ENCODE peak calls at places on chromosomes 2 and 18, in eight cellular contexts. L, Z, T, I, Y, D, A and W are unnamed samples.

GRCh38 chr2:39571197-39571731 is 94.5 kb upstream of the TMEM178A start:
- DNase-seq in D (no peak), I (peak; percentile 16), T (peak; percentile 69), Y (peak; percentile 57), Z (no peak), L (peak; percentile 71), A (peak; percentile 28), W (no peak)

GRCh38 chr2:149418065-149418464 is 87.7 kb downstream of the LYPD6 start:
- DNase-seq in L (no peak), I (no peak), T (no peak), A (no peak), Y (no peak), Z (no peak), D (no peak), W (no peak)

GRCh38 chr2:172704072-172704936 is 31.3 kb upstream of the RAPGEF4 start:
- DNase-seq in L (peak; percentile 25), Z (peak; percentile 51), Y (peak; percentile 53), T (no peak), A (peak; percentile 47), I (peak; percentile 55), D (peak; percentile 14), W (peak; percentile 51)

GRCh38 chr2:241853651-241854341 is 4.9 kb downstream of the PDCD1 start:
- DNase-seq in Y (no peak), I (no peak), A (no peak), D (no peak), L (no peak), Z (peak; percentile 25), T (peak; percentile 37), W (no peak)

GRCh38 chr18:59029663-59030421 is 109.8 kb upstream of the SEC11C start:
- DNase-seq in D (no peak), Y (no peak), T (no peak), I (no peak), A (no peak), Z (no peak), L (no peak), W (peak; percentile 42)

GRCh38 chr18:79643049-79643765 is 36.4 kb upstream of the CTDP1 start:
- DNase-seq in Z (no peak), T (no peak), D (peak; percentile 13), A (no peak), Y (no peak), L (no peak), I (no peak), W (no peak)

GRCh38 chr18:49666045-49666444 is 104.2 kb downstream of the LIPG start:
- DNase-seq in Z (peak; percentile 48), I (peak; percentile 56), D (no peak), T (peak; percentile 53), Y (no peak), A (no peak), L (peak; percentile 33), W (no peak)

GRCh38 chr2:180559038-180559437 is 421.4 kb upstream of the UBE2E3 start:
- DNase-seq in I (no peak), Z (no peak), Y (no peak), D (no peak), L (no peak), A (no peak), T (no peak), W (no peak)

GRCh38 chr2:8615252-8616083 is 66.4 kb upstream of the ID2 start:
- DNase-seq in Y (no peak), I (no peak), D (no peak), Z (no peak), L (no peak), A (no peak), T (no peak), W (no peak)

GRCh38 chr2:29724282-29724681 is 197.1 kb downstream of the ALK start:
- DNase-seq in T (no peak), Z (no peak), I (no peak), D (no peak), A (no peak), Y (no peak), L (no peak), W (no peak)

GRCh38 chr2:192535956-192536685 is 341.4 kb upstream of the TMEFF2 start:
- DNase-seq in Z (no peak), L (no peak), A (no peak), D (no peak), Y (no peak), I (no peak), T (peak; percentile 32), W (no peak)

GRCh38 chr2:96336873-96337272 is 1.3 kb downstream of the NCAPH start:
- DNase-seq in D (peak; percentile 24), I (no peak), A (no peak), Y (no peak), Z (no peak), L (no peak), T (no peak), W (no peak)

GRCh38 chr2:176648691-176649297 is 379.6 kb downstream of the MTX2 start:
- DNase-seq in I (no peak), Y (no peak), A (no peak), D (no peak), Z (no peak), L (no peak), T (no peak), W (no peak)

GRCh38 chr2:44615950-44616518 is 254.3 kb downstream of the CAMKMT start:
- DNase-seq in I (peak; percentile 22), L (no peak), T (no peak), D (peak; percentile 19), Z (no peak), A (no peak), Y (no peak), W (peak; percentile 30)

GRCh38 chr2:201482543-201482942 is 31.0 kb downstream of the STRADB start:
- DNase-seq in Y (no peak), Z (no peak), L (no peak), D (no peak), I (no peak), T (no peak), A (no peak), W (no peak)

GRCh38 chr2:1818404-1818803 is 74.1 kb upstream of the PXDN start:
- DNase-seq in T (no peak), A (peak; percentile 41), Y (no peak), Z (peak; percentile 63), L (no peak), I (peak; percentile 38), D (no peak), W (no peak)

GRCh38 chr2:9234680-9235387 is 28.2 kb downstream of the ASAP2 start:
- DNase-seq in Z (peak; percentile 95), A (peak; percentile 41), Y (peak; percentile 90), L (peak; percentile 98), I (peak; percentile 86), D (no peak), T (peak; percentile 98), W (no peak)

DNA sequence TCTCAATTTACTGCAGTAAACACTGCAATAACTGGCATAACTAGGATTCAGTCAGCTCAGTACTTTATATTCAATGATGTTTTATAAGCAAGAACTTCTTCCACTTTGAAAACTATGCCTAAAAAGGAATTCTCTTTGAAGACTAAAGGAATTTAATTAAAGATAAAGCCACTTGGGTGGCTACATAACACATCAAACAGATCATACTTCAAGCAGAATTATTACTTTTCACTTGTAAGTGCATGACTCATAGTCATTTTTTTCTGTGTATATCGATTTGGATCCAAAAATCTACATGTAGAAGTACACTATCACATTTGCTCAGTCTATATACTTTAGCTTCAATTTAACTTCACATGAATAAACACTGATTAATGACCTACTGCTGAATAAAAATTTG is 4.0 kb downstream of the KANSL1L start:
- DNase-seq in A (no peak), D (no peak), Y (no peak), L (no peak), Z (peak; percentile 28), T (peak; percentile 60), I (peak; percentile 32), W (no peak)
- H3K4me2 ChIP-seq in A (peak overlapping the region; percentile 4), D (no peak overlapping the region), Y (no peak overlapping the region), L (peak overlapping the region; percentile 83), Z (peak overlapping the region; percentile 50), T (peak overlapping the region; percentile 32), I (peak overlapping the region; percentile 48), W (no peak overlapping the region)

DNA sequence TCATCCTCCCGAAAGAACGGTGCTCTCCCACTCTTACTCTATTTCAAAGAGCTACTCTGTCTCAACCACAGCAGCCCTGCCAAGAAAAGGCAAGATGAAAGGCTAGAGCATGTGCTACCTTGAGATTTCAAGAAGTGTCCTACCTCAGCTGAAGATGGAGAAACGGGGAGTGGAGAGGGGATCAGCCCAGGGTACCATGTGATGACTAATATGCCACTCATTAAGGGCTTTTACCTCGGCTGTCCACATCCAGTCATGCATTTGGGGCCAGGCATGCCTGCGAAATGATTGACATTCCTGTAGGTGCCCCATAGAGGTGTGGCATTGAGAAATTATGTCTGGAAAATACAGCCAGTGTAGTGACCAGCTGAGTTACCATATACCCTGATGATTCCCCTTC is 96.0 kb downstream of the NRP2 start:
- DNase-seq in T (no peak), L (peak; percentile 40), D (no peak), I (no peak), A (no peak), Z (no peak), Y (no peak), W (no peak)
- H3K4me2 ChIP-seq in T (no peak overlapping the region), L (no peak overlapping the region), D (no peak overlapping the region), I (no peak overlapping the region), A (no peak overlapping the region), Z (no peak overlapping the region), Y (no peak overlapping the region), W (no peak overlapping the region)

DNA sequence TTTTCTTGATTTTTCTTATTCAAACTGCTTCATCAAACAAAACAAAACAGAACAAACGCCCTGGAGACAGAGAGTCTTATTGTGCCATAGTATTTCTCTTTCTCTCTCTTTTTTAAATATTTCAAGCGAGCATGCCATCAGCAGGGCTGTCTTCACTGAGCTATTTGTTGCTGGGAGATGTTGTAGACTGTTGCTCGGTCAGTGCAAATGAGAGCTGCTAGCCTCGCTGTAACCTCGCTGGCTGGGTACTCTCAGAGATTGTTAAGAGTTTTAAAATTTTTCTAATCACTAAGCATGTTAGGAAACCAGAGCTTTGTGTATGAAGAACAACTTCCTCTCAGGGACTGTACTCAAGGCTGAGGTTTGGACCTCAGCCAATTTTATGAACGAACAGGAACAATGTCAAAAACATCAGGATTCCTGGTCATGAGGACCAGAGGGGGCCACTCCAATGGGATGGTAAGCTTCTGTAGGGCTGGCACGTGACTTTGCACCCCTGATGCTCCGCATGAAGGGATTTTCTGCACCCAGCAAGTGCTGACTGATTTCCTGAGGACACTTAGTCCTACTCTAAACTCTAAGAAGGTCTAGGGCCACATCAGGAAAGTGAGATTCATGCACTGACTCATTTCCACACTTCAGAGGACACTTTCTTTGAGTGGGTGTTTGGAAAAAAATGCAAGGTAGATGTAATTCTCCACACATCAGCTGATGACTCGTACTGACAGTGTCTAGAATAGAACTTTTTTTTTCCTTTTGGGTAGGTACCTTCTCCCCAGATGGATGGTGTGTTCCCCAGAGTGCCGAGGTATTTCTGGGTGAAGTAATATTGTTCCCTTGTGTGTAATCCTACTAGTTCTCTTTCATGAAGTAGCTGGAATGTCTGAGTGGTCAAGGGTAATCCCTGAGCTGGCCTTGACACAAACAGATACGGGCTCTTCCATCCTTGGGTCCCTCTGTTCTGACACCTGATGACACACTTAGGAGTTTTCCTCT is 59.7 kb upstream of the IL1R1 start:
- DNase-seq in T (peak; percentile 91), L (peak; percentile 88), Y (no peak), I (peak; percentile 92), A (peak; percentile 53), Z (peak; percentile 91), D (no peak), W (no peak)
- H3K4me2 ChIP-seq in T (peak overlapping the region; percentile 65), L (peak overlapping the region; percentile 43), Y (no peak overlapping the region), I (peak overlapping the region; percentile 62), A (peak overlapping the region; percentile 31), Z (peak overlapping the region; percentile 48), D (no peak overlapping the region), W (no peak overlapping the region)

DNA sequence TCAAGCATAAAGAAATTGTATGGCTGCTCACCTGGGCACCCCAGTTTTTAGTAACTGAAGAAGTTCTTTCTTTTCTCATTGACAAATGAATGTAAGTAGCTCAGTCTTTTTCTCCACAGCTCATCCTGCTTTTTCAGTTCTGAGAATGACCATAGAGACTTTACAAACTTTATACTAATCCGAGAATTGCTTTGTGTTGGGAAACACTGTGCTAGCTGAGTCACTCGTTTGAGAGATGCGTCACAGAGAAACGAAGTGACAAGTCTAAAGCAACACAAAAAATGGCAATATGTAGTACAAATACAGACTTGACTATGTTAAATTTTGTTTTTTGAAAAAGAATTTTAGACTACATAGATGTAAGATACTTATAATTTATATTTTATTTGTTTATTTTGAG is 9.0 kb downstream of the LRRTM4 start:
- DNase-seq in I (no peak), T (peak; percentile 2), A (no peak), Z (no peak), Y (no peak), D (no peak), L (no peak), W (no peak)
- H3K4me2 ChIP-seq in I (no peak overlapping the region), T (peak overlapping the region; percentile 69), A (peak overlapping the region; percentile 11), Z (no peak overlapping the region), Y (no peak overlapping the region), D (no peak overlapping the region), L (no peak overlapping the region), W (no peak overlapping the region)